ENCODE peak calls at places on chromosomes 11 and 22, in five cellular contexts. H is foreskin fibroblast, W is AG10803, X is HCT116, D is tibial artery. M is an unnamed sample.

GRCh38 chr11:132095230-132096165 is 725.1 kb downstream of the NTM start:
- DNase-seq in X (no peak), W (no peak), H (peak), D (no peak), M (peak)

GRCh38 chr11:46290598-46291309 is 13.3 kb downstream of the CREB3L1 start:
- DNase-seq in W (peak), H (peak), X (no peak), D (no peak), M (peak)

GRCh38 chr11:1943576-1943975 is 3.6 kb upstream of the MRPL23 start:
- DNase-seq in D (peak), X (no peak), W (no peak), H (no peak), M (peak)

GRCh38 chr22:27114186-27114585 is 456.8 kb downstream of the MIAT start:
- DNase-seq in H (no peak), D (peak), W (no peak), X (no peak), M (no peak)

GRCh38 chr22:42340695-42341383 is 70.4 kb upstream of the TCF20 start:
- DNase-seq in D (no peak), W (no peak), H (no peak), X (no peak), M (peak)

GRCh38 chr22:20430641-20431519 is 6.7 kb downstream of the SCARF2 start:
- DNase-seq in X (peak), W (peak), H (peak), D (peak), M (peak)

GRCh38 chr11:72696866-72697428 is 22.7 kb upstream of the PDE2A start:
- DNase-seq in X (no peak), W (peak), H (peak), D (no peak), M (peak)

GRCh38 chr11:76150141-76150540 is 56.2 kb downstream of the WNT11 start:
- DNase-seq in H (no peak), D (no peak), X (no peak), W (no peak), M (no peak)

GRCh38 chr11:67483901-67484665 is 1.3 kb downstream of the AIP start:
- DNase-seq in H (no peak), D (no peak), X (no peak), W (no peak), M (no peak)

GRCh38 chr11:46001427-46002049 is 79.1 kb downstream of the LARGE2 start:
- DNase-seq in X (no peak), H (no peak), D (no peak), W (peak), M (no peak)

GRCh38 chr11:67299471-67300191 is 3.7 kb upstream of the SSH3 start:
- DNase-seq in W (no peak), H (no peak), D (peak), X (no peak), M (no peak)

GRCh38 chr22:50040717-50041116 is 17.4 kb downstream of the TTLL8 start:
- DNase-seq in D (no peak), W (no peak), H (no peak), X (no peak), M (no peak)

GRCh38 chr22:43109921-43110443 is 568 bp upstream of the BIK start:
- DNase-seq in H (peak), D (no peak), X (no peak), W (no peak), M (peak)

GRCh38 chr22:25139062-25139461 is 60.6 kb upstream of the CRYBB3 start:
- DNase-seq in W (no peak), D (no peak), H (no peak), X (no peak), M (no peak)

GRCh38 chr22:37273126-37273845 is 9.0 kb upstream of the CYTH4 start:
- DNase-seq in W (peak), D (no peak), H (peak), X (no peak), M (no peak)

GRCh38 chr22:34324763-34325162 is 404.5 kb upstream of the LARGE1 start:
- DNase-seq in H (no peak), D (no peak), X (no peak), W (no peak), M (no peak)

GRCh38 chr22:24232725-24233124 is 12.2 kb downstream of the GGT5 start:
- DNase-seq in H (no peak), D (no peak), W (no peak), X (no peak), M (no peak)

GRCh38 chr11:86579406-86579731 is 93.0 kb downstream of the ME3 start:
- DNase-seq in W (no peak), D (no peak), H (peak), X (no peak), M (no peak)

GRCh38 chr22:40001800-40002577 is 7.2 kb downstream of the FAM83F start:
- DNase-seq in D (no peak), H (peak), W (no peak), X (no peak), M (no peak)

GRCh38 chr11:70872950-70873735 is 379.2 kb downstream of the SHANK2 start:
- DNase-seq in D (no peak), X (no peak), W (no peak), H (no peak), M (no peak)

GRCh38 chr22:37237371-37238268 is 6.4 kb downstream of the RAC2 start:
- DNase-seq in D (no peak), W (peak), H (peak), X (no peak), M (no peak)

GRCh38 chr11:61095022-61095421 is 7.3 kb upstream of the CD5 start:
- DNase-seq in H (no peak), X (no peak), D (no peak), W (no peak), M (no peak)

GRCh38 chr22:18994780-18995711 is 59.0 kb upstream of the PRODH start:
- DNase-seq in D (no peak), H (no peak), W (no peak), X (no peak), M (peak)

GRCh38 chr22:17915676-17916075 is 108.7 kb downstream of the MICAL3 start:
- DNase-seq in X (no peak), W (no peak), H (no peak), D (no peak), M (no peak)

GRCh38 chr11:103274025-103274424 is 164.8 kb downstream of the DYNC2H1 start:
- DNase-seq in W (no peak), D (no peak), H (no peak), X (no peak), M (no peak)

GRCh38 chr22:29726512-29727247 is 6.9 kb downstream of the CABP7 start:
- DNase-seq in D (no peak), H (peak), W (no peak), X (no peak), M (no peak)

GRCh38 chr11:132032555-132032954 is 662.1 kb downstream of the NTM start:
- DNase-seq in H (peak), X (no peak), W (peak), D (no peak), M (no peak)

GRCh38 chr11:95991101-95991500 is 67.2 kb upstream of the MTMR2 start:
- DNase-seq in D (no peak), W (peak), X (no peak), H (no peak), M (no peak)

GRCh38 chr11:86571273-86571948 is 101.0 kb downstream of the ME3 start:
- DNase-seq in D (no peak), X (peak), W (no peak), H (peak), M (peak)

GRCh38 chr11:34313099-34313517 is 44.7 kb downstream of the ABTB2 start:
- DNase-seq in W (peak), X (no peak), D (no peak), H (no peak), M (no peak)

GRCh38 chr11:126755494-126755893 is 245.1 kb downstream of the KIRREL3 start:
- DNase-seq in X (no peak), D (no peak), H (no peak), W (no peak), M (no peak)

DNA sequence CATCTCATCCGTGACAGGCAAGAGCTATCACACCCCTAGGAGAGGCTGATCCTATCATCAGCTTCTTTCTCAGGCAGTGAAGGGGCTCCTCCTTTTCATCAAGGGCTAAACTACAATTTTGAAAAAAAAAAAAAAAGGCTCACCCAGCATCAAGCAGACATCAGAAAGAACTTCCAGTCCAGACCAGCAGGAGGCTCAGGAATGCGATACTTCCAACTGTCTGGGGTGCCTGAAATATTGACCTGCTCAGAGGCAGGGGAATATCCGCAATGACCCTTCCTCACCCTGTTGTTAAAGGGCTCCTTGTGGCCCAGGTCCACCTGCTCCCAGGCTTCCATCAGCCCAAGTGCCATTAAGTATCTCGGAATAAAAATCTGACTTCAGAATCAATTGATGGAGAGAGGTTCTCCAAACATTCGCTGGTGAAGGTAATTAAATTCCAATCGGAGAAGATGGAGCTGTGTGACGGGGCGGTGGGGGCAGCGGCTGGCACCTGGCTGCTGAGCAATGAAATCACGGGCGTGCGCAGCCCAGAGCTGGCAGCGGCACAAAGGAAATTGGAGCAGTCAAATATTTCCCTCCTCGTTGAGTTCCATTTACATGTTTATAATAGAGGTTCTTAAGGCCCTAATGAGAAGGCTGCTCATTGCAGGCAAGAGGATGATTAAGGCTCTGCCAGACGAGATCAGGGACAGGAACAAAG is 68.9 kb upstream of the THY1 start:
- DNase-seq in W (peak), H (peak), X (no peak), D (no peak), M (no peak)
- TF ChIP-seq CTCF in W (peak), H (peak), X (peak), D (peak), M (peak)

DNA sequence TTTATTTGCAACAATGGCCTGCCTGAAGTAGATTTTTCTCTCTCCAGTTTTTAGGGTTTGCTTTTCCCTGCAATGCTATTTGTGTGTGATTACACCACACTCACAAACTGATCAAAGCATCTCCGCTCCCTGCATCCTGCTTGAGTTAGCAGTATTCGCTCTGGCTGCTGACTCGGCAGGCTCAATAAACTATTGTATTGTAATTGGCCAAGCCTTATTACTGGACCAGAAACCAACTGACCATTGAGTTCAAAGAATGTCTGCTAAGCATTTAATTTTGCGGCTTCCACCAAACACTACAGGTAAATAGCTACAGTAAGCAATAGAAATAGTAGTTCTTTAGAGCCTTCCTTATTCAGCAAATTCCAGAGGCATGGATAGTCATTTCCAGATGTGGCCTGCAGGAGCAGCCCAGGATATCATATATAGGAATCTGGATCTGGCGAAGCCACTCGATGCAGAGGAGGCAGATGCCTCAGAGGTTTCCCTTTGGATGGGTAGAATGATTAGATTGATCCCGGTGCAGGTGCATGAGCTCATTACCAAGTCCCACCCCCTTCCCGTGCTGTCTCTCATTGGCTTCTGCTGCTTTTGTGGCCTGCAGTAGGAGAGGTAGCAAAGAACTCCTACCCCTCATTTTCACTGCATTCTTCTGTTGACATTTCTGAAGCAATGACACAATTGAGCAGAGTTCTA is 77.3 kb downstream of the COMMD9 start:
- DNase-seq in H (peak), X (no peak), W (no peak), D (no peak), M (no peak)
- TF ChIP-seq CTCF in H (no peak), X (no peak), W (no peak), D (no peak), M (no peak)

DNA sequence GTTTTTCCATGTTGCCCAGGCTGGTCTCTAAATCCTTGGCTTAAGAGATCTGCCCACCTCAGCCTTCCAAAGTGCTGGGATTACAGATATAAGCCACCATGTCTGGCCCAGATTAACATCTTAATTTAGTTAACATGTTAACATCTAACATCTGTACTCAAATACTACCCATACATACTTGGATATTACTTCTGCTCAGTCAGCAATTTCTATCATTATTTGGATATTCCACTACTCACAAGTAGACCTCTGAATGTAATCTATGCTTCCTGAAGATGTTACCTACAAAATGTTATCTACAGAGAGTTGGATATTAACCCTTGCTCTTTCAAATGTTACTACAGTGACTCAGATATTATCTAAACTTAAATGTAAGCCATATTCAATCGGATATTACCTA is 4.0 kb downstream of the CCKBR start:
- DNase-seq in D (no peak), H (no peak), X (no peak), W (no peak), M (no peak)
- TF ChIP-seq CTCF in D (no peak), H (no peak), X (no peak), W (no peak), M (no peak)

DNA sequence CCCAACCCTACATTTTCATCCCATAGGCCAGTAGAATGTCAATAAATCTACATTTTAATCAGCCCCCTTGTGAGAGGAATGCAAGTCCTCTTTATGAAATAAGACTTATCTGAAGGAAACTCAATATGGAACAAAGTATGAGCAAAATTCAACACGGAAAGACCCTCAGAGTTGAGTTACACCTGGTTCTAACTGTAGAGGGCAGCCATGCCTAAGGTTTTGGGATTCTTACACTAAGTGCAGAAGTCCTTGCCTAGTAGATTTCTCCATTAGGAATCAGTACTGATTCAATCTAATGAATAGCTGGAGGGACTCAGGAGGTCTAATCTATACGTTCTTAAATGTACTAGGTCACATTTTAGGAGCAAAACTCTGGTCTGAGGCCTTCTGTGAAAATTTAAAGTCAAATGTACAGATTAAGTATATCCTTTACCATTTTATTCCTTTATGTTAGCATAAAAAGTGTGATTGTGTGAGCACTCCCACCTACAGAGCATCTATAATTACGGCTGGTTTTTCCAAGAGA is 904.5 kb downstream of the DLG2 start:
- DNase-seq in W (no peak), D (no peak), H (no peak), X (no peak), M (peak)
- TF ChIP-seq CTCF in W (no peak), D (no peak), H (no peak), X (no peak), M (peak)

GRCh38 chr11:209275-210121 is 2.0 kb downstream of the RIC8A start:
- DNase-seq in H (peak), W (peak), X (no peak), D (no peak), M (no peak)
- TF ChIP-seq CTCF in H (no peak), W (no peak), X (no peak), D (no peak), M (no peak)

DNA sequence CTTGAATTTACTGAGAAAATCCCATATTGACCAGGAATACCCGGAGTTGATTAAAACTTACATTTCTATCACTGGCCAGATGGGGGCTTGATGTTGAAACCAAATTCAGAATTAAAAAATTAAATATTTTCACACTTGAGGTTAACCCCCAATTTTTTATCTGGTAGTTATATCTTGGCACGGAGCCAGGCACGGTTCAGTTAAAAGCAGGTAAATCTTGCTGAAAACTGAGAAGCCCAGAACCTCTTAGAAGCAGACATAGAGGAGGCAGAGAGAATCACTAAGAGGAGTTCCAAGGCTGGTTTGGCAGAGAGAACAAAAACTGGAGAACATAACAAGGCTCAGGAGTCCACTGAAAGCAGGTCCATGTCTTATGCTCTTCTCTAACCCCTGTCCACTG is 77.7 kb downstream of the USP35 start:
- DNase-seq in D (no peak), W (no peak), H (no peak), X (no peak), M (no peak)
- TF ChIP-seq CTCF in D (no peak), W (no peak), H (no peak), X (peak), M (no peak)

GRCh38 chr11:125499563-125499962 is 3.5 kb upstream of the FEZ1 start:
- DNase-seq in X (no peak), D (no peak), H (no peak), W (no peak), M (no peak)
- TF ChIP-seq CTCF in X (no peak), D (no peak), H (no peak), W (no peak), M (no peak)